ENCODE peak calls at places on chromosomes 7 and 10, in seven cellular contexts. I is left colon; Z is skeletal muscle cell; O is SW480; R is activated CD4-positive, alpha-beta T cell treated with anti-CD3 and anti-CD28 coated beads, Interleukin-2, amount 10 ng/mL, durations not matched to agents 7 days and 5 days; L is AG09309; T is RWPE1. Y is an unnamed sample.

GRCh38 chr10:32207544-32207943 is 139.4 kb downstream of the EPC1 start:
- DNase-seq in I (no peak), Z (no peak), O (peak), R (peak), L (no peak), T (peak), Y (no peak)

GRCh38 chr10:9069136-9069535 is 1014.6 kb downstream of the GATA3 start:
- DNase-seq in I (no peak), Z (no peak), O (peak), R (no peak), L (no peak), T (peak), Y (no peak)

GRCh38 chr10:127017406-127018297 is 112.4 kb downstream of the DOCK1 start:
- DNase-seq in I (no peak), Z (peak), O (peak), R (no peak), L (no peak), T (no peak), Y (no peak)

GRCh38 chr7:17274551-17275245 is 23.8 kb upstream of the AHR start:
- DNase-seq in I (no peak), Z (peak), O (peak), R (peak), L (no peak), T (peak), Y (no peak)

GRCh38 chr10:109205929-109206585 is 717.3 kb downstream of the XPNPEP1 start:
- DNase-seq in I (no peak), Z (peak), O (peak), R (no peak), L (peak), T (no peak), Y (peak)

GRCh38 chr7:42746226-42746625 is 165.6 kb downstream of the C7orf25 start:
- DNase-seq in I (no peak), Z (no peak), O (peak), R (no peak), L (no peak), T (peak), Y (no peak)

GRCh38 chr7:22728416-22729029 is 1.5 kb downstream of the IL6 start:
- DNase-seq in I (no peak), Z (no peak), O (peak), R (peak), L (no peak), T (peak), Y (no peak)

GRCh38 chr7:102089175-102090098 is 197.2 kb upstream of the SH2B2 start:
- DNase-seq in I (no peak), Z (no peak), O (no peak), R (no peak), L (no peak), T (no peak), Y (no peak)

GRCh38 chr7:295155-296154 is 5.5 kb downstream of the FOXL3 start:
- DNase-seq in I (peak), Z (no peak), O (no peak), R (no peak), L (no peak), T (no peak), Y (no peak)

GRCh38 chr10:118911361-118911760 is 118.2 kb upstream of the NANOS1 start:
- DNase-seq in I (no peak), Z (no peak), O (peak), R (no peak), L (no peak), T (no peak), Y (no peak)

GRCh38 chr7:39595102-39595620 is 28.2 kb upstream of the RALA start:
- DNase-seq in I (no peak), Z (no peak), O (no peak), R (no peak), L (no peak), T (no peak), Y (no peak)

GRCh38 chr10:18438356-18439126 is 212.8 kb downstream of the NSUN6 start:
- DNase-seq in I (no peak), Z (no peak), O (no peak), R (no peak), L (no peak), T (no peak), Y (no peak)

GRCh38 chr10:26445411-26446031 is 7.4 kb downstream of the APBB1IP start:
- DNase-seq in I (no peak), Z (no peak), O (no peak), R (no peak), L (peak), T (no peak), Y (no peak)

GRCh38 chr10:120607016-120607709 is 150.1 kb downstream of the PLPP4 start:
- DNase-seq in I (no peak), Z (peak), O (no peak), R (no peak), L (peak), T (peak), Y (peak)

GRCh38 chr7:154409703-154410311 is 357.6 kb downstream of the DPP6 start:
- DNase-seq in I (no peak), Z (no peak), O (peak), R (peak), L (no peak), T (no peak), Y (no peak)

GRCh38 chr10:104521901-104522827 is 118.9 kb upstream of the SORCS3 start:
- DNase-seq in I (no peak), Z (no peak), O (no peak), R (no peak), L (no peak), T (no peak), Y (no peak)

GRCh38 chr10:29657719-29658274 is 23.0 kb upstream of the SVIL start:
- DNase-seq in I (no peak), Z (no peak), O (peak), R (no peak), L (no peak), T (no peak), Y (no peak)

GRCh38 chr10:62018141-62018911 is 116.8 kb downstream of the ARID5B start:
- DNase-seq in I (no peak), Z (no peak), O (no peak), R (no peak), L (no peak), T (no peak), Y (no peak)

GRCh38 chr7:18552943-18553584 is 57.5 kb downstream of the HDAC9 start:
- DNase-seq in I (no peak), Z (no peak), O (no peak), R (no peak), L (no peak), T (no peak), Y (no peak)

GRCh38 chr7:33888206-33888605 is 17.1 kb upstream of the BMPER start:
- DNase-seq in I (no peak), Z (no peak), O (no peak), R (no peak), L (no peak), T (no peak), Y (no peak)

GRCh38 chr7:50588937-50589336 is 23.7 kb upstream of the DDC start:
- DNase-seq in I (no peak), Z (no peak), O (no peak), R (no peak), L (no peak), T (no peak), Y (no peak)

GRCh38 chr10:123297175-123297574 is 143.0 kb downstream of the BUB3 start:
- DNase-seq in I (no peak), Z (no peak), O (no peak), R (no peak), L (no peak), T (no peak), Y (no peak)

GRCh38 chr7:137633133-137633532 is 213.6 kb downstream of the DGKI start:
- DNase-seq in I (no peak), Z (peak), O (no peak), R (no peak), L (peak), T (no peak), Y (no peak)

GRCh38 chr7:126570845-126571244 is 681.9 kb downstream of the GRM8 start:
- DNase-seq in I (no peak), Z (no peak), O (no peak), R (no peak), L (no peak), T (no peak), Y (no peak)

GRCh38 chr10:129875993-129876727 is 87.9 kb downstream of the EBF3 start:
- DNase-seq in I (no peak), Z (no peak), O (no peak), R (no peak), L (no peak), T (no peak), Y (no peak)

GRCh38 chr10:105950410-105950809 is 1214.1 kb downstream of the SORCS1 start:
- DNase-seq in I (no peak), Z (peak), O (peak), R (peak), L (no peak), T (peak), Y (no peak)

GRCh38 chr10:112875474-112876267 is 74.4 kb upstream of the TCF7L2 start:
- DNase-seq in I (peak), Z (peak), O (no peak), R (no peak), L (peak), T (peak), Y (peak)

GRCh38 chr10:44020322-44021111 is 364.4 kb downstream of the CXCL12 start:
- DNase-seq in I (no peak), Z (peak), O (no peak), R (no peak), L (no peak), T (no peak), Y (no peak)

GRCh38 chr10:112886463-112886862 is 63.6 kb upstream of the TCF7L2 start:
- DNase-seq in I (no peak), Z (no peak), O (no peak), R (no peak), L (no peak), T (no peak), Y (no peak)

GRCh38 chr7:22481726-22482125 is 18.3 kb downstream of the STEAP1B start:
- DNase-seq in I (no peak), Z (no peak), O (no peak), R (peak), L (no peak), T (no peak), Y (peak)

GRCh38 chr10:69883256-69883655 is 81.5 kb downstream of the COL13A1 start:
- DNase-seq in I (no peak), Z (no peak), O (peak), R (no peak), L (no peak), T (peak), Y (no peak)

GRCh38 chr10:58802047-58802446 is 289.4 kb downstream of the BICC1 start:
- DNase-seq in I (no peak), Z (no peak), O (no peak), R (no peak), L (no peak), T (no peak), Y (no peak)

GRCh38 chr7:128031901-128032604 is 816 bp upstream of the LRRC4 start:
- DNase-seq in I (no peak), Z (peak), O (no peak), R (peak), L (peak), T (peak), Y (peak)

Y was measured in GM04503.